ENCODE peak calls at places on chromosomes 11 and 22, in seven cellular contexts. O, Q, R, T, P, M and F are unnamed samples.

GRCh38 chr22:40553014-40553579 is 83.4 kb downstream of the MRTFA start:
- DNase-seq in R (no peak), M (no peak), T (no peak), Q (no peak), O (no peak), P (no peak), F (no peak)

GRCh38 chr11:103652013-103652412 is 384.4 kb upstream of the DDI1 start:
- DNase-seq in O (peak; percentile 39), T (no peak), M (no peak), R (no peak), Q (peak; percentile 37), P (no peak), F (no peak)

GRCh38 chr11:66309475-66309874 is 7.4 kb downstream of the CD248 start:
- DNase-seq in O (no peak), Q (no peak), T (no peak), P (no peak), R (no peak), M (no peak), F (no peak)

GRCh38 chr22:18032455-18033101 is 8.2 kb upstream of the MICAL3 start:
- DNase-seq in Q (peak; percentile 68), M (no peak), O (peak; percentile 64), R (no peak), T (no peak), P (no peak), F (no peak)

GRCh38 chr22:27800250-27801131 is 1.1 kb downstream of the MN1 start:
- DNase-seq in M (no peak), O (peak; percentile 42), Q (peak; percentile 59), P (peak; percentile 33), T (no peak), R (no peak), F (no peak)

GRCh38 chr11:134626032-134626431 is 214.0 kb upstream of the B3GAT1 start:
- DNase-seq in P (no peak), R (no peak), T (no peak), O (no peak), Q (no peak), M (no peak), F (no peak)

GRCh38 chr11:362642-363442 is 6.5 kb upstream of the B4GALNT4 start:
- DNase-seq in P (no peak), T (no peak), R (no peak), M (no peak), O (no peak), Q (no peak), F (no peak)

GRCh38 chr11:17762309-17762974 is 27.9 kb downstream of the KCNC1 start:
- DNase-seq in Q (no peak), R (no peak), O (no peak), T (no peak), P (no peak), M (no peak), F (no peak)

GRCh38 chr11:101169944-101170343 is 40.3 kb upstream of the PGR start:
- DNase-seq in R (no peak), T (no peak), O (no peak), M (no peak), P (no peak), Q (no peak), F (no peak)

GRCh38 chr22:21688706-21689381 is 23.0 kb downstream of the PPIL2 start:
- DNase-seq in Q (no peak), O (no peak), T (no peak), R (no peak), P (no peak), M (peak; percentile 83), F (no peak)

GRCh38 chr22:44462246-44463015 is 35.6 kb downstream of the RTL6 start:
- DNase-seq in O (no peak), T (no peak), P (no peak), Q (no peak), M (no peak), R (no peak), F (no peak)

GRCh38 chr11:2748061-2748813 is 48.4 kb upstream of the KCNQ1OT1 start:
- DNase-seq in Q (no peak), T (no peak), R (no peak), P (peak; percentile 7), M (no peak), O (no peak), F (no peak)

GRCh38 chr11:103494491-103494890 is 385.3 kb downstream of the DYNC2H1 start:
- DNase-seq in P (no peak), T (no peak), M (no peak), R (no peak), Q (peak; percentile 34), O (no peak), F (no peak)

GRCh38 chr22:43014062-43014875 is 680 bp downstream of the PACSIN2 start:
- DNase-seq in T (no peak), Q (peak; percentile 33), R (no peak), O (no peak), M (no peak), P (peak; percentile 37), F (no peak)

GRCh38 chr22:19764636-19765476 is 4.3 kb downstream of the TBX1 start:
- DNase-seq in R (no peak), M (no peak), Q (no peak), T (no peak), O (no peak), P (no peak), F (no peak)

GRCh38 chr11:115497303-115497702 is 6.9 kb downstream of the CADM1 start:
- DNase-seq in P (no peak), T (no peak), O (peak; percentile 60), R (no peak), Q (no peak), M (peak; percentile 74), F (no peak)

GRCh38 chr11:122668562-122669090 is 13.1 kb downstream of the UBASH3B start:
- DNase-seq in Q (peak; percentile 61), M (peak; percentile 11), P (no peak), T (no peak), R (no peak), O (peak; percentile 89), F (no peak)

GRCh38 chr11:17156283-17156682 is 51.5 kb downstream of the PIK3C2A start:
- DNase-seq in R (no peak), O (no peak), T (no peak), Q (no peak), P (no peak), M (no peak), F (no peak)

GRCh38 chr11:81869337-81870065 is 864.2 kb downstream of the FAM181B start:
- DNase-seq in O (peak; percentile 48), M (peak; percentile 10), T (no peak), Q (no peak), P (no peak), R (no peak), F (no peak)